ENCODE peak calls at places on chromosomes 6 and 20, in eight cellular contexts. C, R, A, N, S, I, X and K are unnamed samples.

GRCh38 chr20:58102744-58103516 is 125.5 kb downstream of the ANKRD60 start:
- DNase-seq in S (no peak), X (no peak), R (no peak), A (peak), N (no peak), C (peak), I (no peak), K (peak)

GRCh38 chr6:157539900-157540752 is 159.1 kb downstream of the ZDHHC14 start:
- DNase-seq in A (no peak), C (no peak), N (peak), X (no peak), S (no peak), I (no peak), R (no peak), K (no peak)

GRCh38 chr6:106159531-106159940 is 73.4 kb downstream of the PRDM1 start:
- DNase-seq in A (peak), S (peak), N (no peak), C (peak), R (no peak), I (no peak), X (no peak), K (peak)

GRCh38 chr20:58001381-58001780 is 227.1 kb downstream of the ANKRD60 start:
- DNase-seq in A (no peak), R (no peak), X (no peak), N (no peak), C (no peak), I (no peak), S (no peak), K (no peak)

GRCh38 chr6:46926481-46926880 is 4.7 kb upstream of the ADGRF5 start:
- DNase-seq in A (no peak), X (no peak), R (peak), C (peak), I (no peak), S (peak), N (no peak), K (no peak)

GRCh38 chr6:22362361-22362760 is 65.5 kb upstream of the PRL start:
- DNase-seq in R (no peak), C (no peak), X (no peak), N (no peak), S (no peak), A (no peak), I (no peak), K (no peak)

GRCh38 chr20:35502352-35502751 is 27.1 kb downstream of the C20orf173 start:
- DNase-seq in C (no peak), I (no peak), S (no peak), X (no peak), R (no peak), A (no peak), N (no peak), K (no peak)

GRCh38 chr6:85632164-85632942 is 10.3 kb downstream of the SYNCRIP start:
- DNase-seq in C (no peak), N (no peak), X (no peak), R (no peak), A (no peak), I (no peak), S (no peak), K (no peak)

GRCh38 chr20:51609251-51609650 is 66.7 kb upstream of the NFATC2 start:
- DNase-seq in I (no peak), C (no peak), S (no peak), A (no peak), X (no peak), N (no peak), R (no peak), K (no peak)

GRCh38 chr6:21665436-21666199 is 72.1 kb downstream of the SOX4 start:
- DNase-seq in A (no peak), R (no peak), X (peak), C (no peak), I (no peak), S (no peak), N (peak), K (no peak)

GRCh38 chr6:28969129-28969528 is 36.0 kb downstream of the ZNF311 start:
- DNase-seq in A (no peak), C (no peak), R (no peak), I (no peak), N (no peak), S (no peak), X (peak), K (no peak)

GRCh38 chr6:113018351-113019151 is 671.4 kb downstream of the RFPL4B start:
- DNase-seq in N (peak), X (no peak), R (no peak), A (peak), C (peak), I (no peak), S (peak), K (peak)

GRCh38 chr6:30568245-30568644 is 3.0 kb upstream of the ABCF1 start:
- DNase-seq in C (no peak), X (no peak), S (no peak), N (no peak), I (no peak), A (no peak), R (no peak), K (no peak)

GRCh38 chr20:41862476-41862875 is 244.3 kb upstream of the CHD6 start:
- DNase-seq in I (no peak), A (no peak), X (no peak), N (no peak), S (no peak), C (no peak), R (no peak), K (no peak)

GRCh38 chr6:37979392-37980221 is 160.1 kb downstream of the ZFAND3 start:
- DNase-seq in I (no peak), A (peak), X (no peak), R (no peak), N (no peak), C (no peak), S (no peak), K (no peak)

GRCh38 chr6:98516869-98517268 is 317.5 kb upstream of the POU3F2 start:
- DNase-seq in A (no peak), S (no peak), X (no peak), I (no peak), N (no peak), C (no peak), R (no peak), K (no peak)

GRCh38 chr6:5672581-5673011 is 334.1 kb downstream of the NRN1 start:
- DNase-seq in C (peak), X (peak), N (peak), A (peak), R (peak), S (peak), I (no peak), K (peak)

GRCh38 chr20:46619445-46619844 is 31.8 kb downstream of the SLC13A3 start:
- DNase-seq in C (peak), N (no peak), I (no peak), S (peak), A (no peak), R (no peak), X (no peak), K (no peak)

GRCh38 chr20:51500936-51501335 is 41.6 kb downstream of the NFATC2 start:
- DNase-seq in I (no peak), A (no peak), S (no peak), C (no peak), R (no peak), N (no peak), X (no peak), K (no peak)

GRCh38 chr6:3288711-3289663 is 30.2 kb downstream of the PSMG4 start:
- DNase-seq in A (no peak), X (no peak), C (no peak), N (no peak), I (no peak), S (no peak), R (no peak), K (no peak)

GRCh38 chr6:34576286-34576955 is 20.3 kb upstream of the SPDEF start:
- DNase-seq in S (no peak), X (no peak), C (no peak), N (no peak), A (no peak), I (peak), R (no peak), K (peak)

GRCh38 chr6:100317031-100317430 is 147.7 kb downstream of the SIM1 start:
- DNase-seq in N (no peak), C (no peak), S (no peak), R (no peak), I (no peak), A (no peak), X (no peak), K (no peak)

GRCh38 chr6:26351544-26351953 is 13.4 kb upstream of the BTN3A2 start:
- DNase-seq in R (peak), N (peak), A (peak), X (no peak), C (peak), I (no peak), S (peak), K (peak)

GRCh38 chr6:135938588-135939215 is 87.2 kb downstream of the PDE7B start:
- DNase-seq in S (peak), C (peak), I (no peak), X (no peak), N (peak), R (no peak), A (no peak), K (peak)

GRCh38 chr6:105257350-105257749 is 77.5 kb upstream of the POPDC3 start:
- DNase-seq in R (no peak), N (no peak), X (no peak), C (no peak), S (no peak), A (no peak), I (no peak), K (no peak)

GRCh38 chr6:17945111-17945510 is 42.3 kb downstream of the KIF13A start:
- DNase-seq in X (no peak), S (no peak), A (no peak), N (no peak), R (no peak), C (peak), I (no peak), K (no peak)

GRCh38 chr6:34248727-34249468 is at the start of gene SMIM29:
- DNase-seq in A (peak), I (peak), N (peak), R (peak), S (peak), C (peak), X (peak), K (peak)

GRCh38 chr20:3753098-3753497 is 14.5 kb downstream of the ADISSP start:
- DNase-seq in S (peak), X (peak), N (peak), A (no peak), C (peak), I (no peak), R (peak), K (peak)

GRCh38 chr6:132132911-132133639 is 181.9 kb upstream of the CCN2 start:
- DNase-seq in N (no peak), A (peak), S (peak), R (no peak), X (no peak), C (peak), I (no peak), K (no peak)

GRCh38 chr6:26003102-26003694 is 40.6 kb downstream of the TRIM38 start:
- DNase-seq in R (peak), C (peak), I (no peak), A (no peak), X (peak), S (peak), N (peak), K (peak)

GRCh38 chr6:30685157-30685976 is 1.1 kb downstream of the PPP1R18 start:
- DNase-seq in A (peak), S (no peak), N (no peak), I (no peak), X (no peak), R (no peak), C (peak), K (peak)

GRCh38 chr6:143478479-143479062 is 28.0 kb downstream of the PEX3 start:
- DNase-seq in I (no peak), R (no peak), S (no peak), C (no peak), A (no peak), N (no peak), X (no peak), K (no peak)
- TF ChIP-seq CTCF in I (no peak), R (no peak), S (no peak), C (no peak), A (no peak), N (no peak), X (no peak), K (no peak)

GRCh38 chr20:62805711-62806382 is 1.2 kb downstream of the OGFR start:
- DNase-seq in S (no peak), C (peak), R (no peak), A (no peak), X (no peak), N (peak), I (peak), K (no peak)

GRCh38 chr20:62802026-62802712 is 2.5 kb upstream of the OGFR start:
- DNase-seq in C (no peak), A (no peak), X (no peak), N (no peak), R (no peak), S (no peak), I (no peak), K (no peak)

GRCh38 chr20:62805365-62805710 is 703 bp downstream of the OGFR start:
- DNase-seq in I (no peak), N (peak), S (no peak), C (no peak), R (no peak), A (no peak), X (no peak), K (peak)

GRCh38 chr20:62804632-62805364 is at the start of gene OGFR:
- DNase-seq in I (peak), X (peak), N (peak), R (no peak), A (no peak), C (no peak), S (peak), K (peak)

DNA sequence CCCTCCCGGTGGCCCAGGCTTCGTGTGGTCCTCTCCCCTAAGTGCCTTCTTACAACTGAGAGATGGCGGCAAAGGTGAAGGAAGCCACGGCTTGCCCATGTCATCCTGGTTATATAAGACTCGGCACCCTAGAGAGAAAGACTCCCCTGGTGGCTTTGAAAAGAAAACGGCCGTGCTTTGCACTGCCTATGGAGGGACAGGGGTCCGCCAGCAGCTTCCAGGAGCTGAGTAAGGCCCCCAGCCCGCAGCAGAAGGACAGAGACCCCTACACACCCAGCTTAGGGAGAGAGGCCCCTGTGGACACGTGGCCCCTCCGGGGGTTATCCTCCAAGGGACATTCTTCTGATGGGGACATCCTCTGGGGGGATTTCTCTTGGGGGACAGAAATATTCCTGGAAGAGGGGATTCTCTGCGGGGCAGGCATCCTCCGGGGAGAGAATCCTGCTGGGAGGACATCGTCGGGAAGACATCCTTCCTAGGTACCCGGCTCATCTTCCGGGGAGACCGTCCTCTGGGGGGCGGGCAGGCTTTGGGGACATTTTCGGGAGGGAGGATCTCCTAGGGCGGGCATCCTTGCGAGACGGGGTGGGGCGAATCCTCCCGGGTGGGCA is 509 bp upstream of the OGFR start:
- DNase-seq in X (no peak), A (no peak), C (no peak), R (no peak), N (no peak), I (no peak), S (no peak), K (no peak)
- TF ChIP-seq CTCF in X (no peak), A (no peak), C (peak), R (no peak), N (no peak), I (no peak), S (no peak), K (no peak)

GRCh38 chr6:160750276-160750689 is 48.2 kb downstream of the PLG start:
- DNase-seq in R (no peak), C (peak), X (peak), I (no peak), A (no peak), N (peak), S (no peak), K (peak)
- TF ChIP-seq CTCF in R (peak), C (peak), X (peak), I (peak), A (peak), N (peak), S (no peak), K (peak)

DNA sequence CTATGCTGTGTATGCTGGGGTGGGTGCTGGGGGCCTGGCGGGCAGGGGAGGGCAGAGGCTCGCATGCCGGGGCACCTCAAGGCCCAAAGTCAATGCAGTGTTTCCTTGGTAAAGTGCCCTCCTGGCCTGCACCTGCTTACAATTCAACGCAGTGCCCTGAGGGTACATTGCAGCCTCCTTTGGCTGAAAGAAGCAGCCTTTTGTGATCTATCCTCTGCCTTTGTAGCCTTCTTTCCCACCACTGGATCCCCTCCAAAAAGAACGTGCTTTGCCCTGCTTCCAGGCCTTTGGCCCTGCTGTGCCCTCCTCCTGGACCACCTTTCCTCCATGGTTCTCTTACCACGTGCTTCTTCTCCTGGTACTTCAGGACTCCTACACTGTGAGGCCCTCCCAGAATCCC is 113.6 kb upstream of the PTPN1 start:
- DNase-seq in I (no peak), C (no peak), R (no peak), N (no peak), X (no peak), A (no peak), S (no peak), K (no peak)
- TF ChIP-seq CTCF in I (no peak), C (no peak), R (no peak), N (no peak), X (no peak), A (no peak), S (no peak), K (no peak)

DNA sequence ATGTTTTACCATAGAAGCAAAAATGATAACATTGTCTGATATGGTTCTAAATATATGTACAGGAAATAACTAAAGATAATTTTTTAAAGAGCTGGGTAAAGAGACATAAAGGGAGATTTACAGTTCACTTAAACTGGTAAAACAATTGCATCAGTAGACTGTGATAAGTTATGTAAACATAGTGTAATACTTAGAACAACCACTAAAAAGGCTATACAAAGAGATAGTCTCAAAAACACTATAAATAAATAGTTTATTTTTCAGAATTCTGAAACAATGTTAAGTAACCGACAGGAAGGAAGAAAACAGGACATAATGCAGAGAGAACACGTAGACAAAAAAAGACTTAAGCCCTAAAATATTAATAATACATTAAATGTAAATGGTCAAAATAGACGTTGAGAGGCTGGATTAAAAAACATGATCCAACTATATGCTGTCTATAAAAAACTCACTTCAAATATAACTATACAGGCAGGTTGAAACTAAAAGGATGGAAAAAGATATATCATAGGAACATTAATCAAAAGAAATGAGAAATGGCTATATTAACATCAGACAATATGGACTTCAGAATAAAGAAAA is 32.7 kb upstream of the ATXN1 start:
- DNase-seq in I (no peak), C (no peak), A (no peak), X (no peak), N (no peak), S (no peak), R (no peak), K (no peak)
- TF ChIP-seq CTCF in I (no peak), C (no peak), A (no peak), X (no peak), N (no peak), S (no peak), R (no peak), K (no peak)

DNA sequence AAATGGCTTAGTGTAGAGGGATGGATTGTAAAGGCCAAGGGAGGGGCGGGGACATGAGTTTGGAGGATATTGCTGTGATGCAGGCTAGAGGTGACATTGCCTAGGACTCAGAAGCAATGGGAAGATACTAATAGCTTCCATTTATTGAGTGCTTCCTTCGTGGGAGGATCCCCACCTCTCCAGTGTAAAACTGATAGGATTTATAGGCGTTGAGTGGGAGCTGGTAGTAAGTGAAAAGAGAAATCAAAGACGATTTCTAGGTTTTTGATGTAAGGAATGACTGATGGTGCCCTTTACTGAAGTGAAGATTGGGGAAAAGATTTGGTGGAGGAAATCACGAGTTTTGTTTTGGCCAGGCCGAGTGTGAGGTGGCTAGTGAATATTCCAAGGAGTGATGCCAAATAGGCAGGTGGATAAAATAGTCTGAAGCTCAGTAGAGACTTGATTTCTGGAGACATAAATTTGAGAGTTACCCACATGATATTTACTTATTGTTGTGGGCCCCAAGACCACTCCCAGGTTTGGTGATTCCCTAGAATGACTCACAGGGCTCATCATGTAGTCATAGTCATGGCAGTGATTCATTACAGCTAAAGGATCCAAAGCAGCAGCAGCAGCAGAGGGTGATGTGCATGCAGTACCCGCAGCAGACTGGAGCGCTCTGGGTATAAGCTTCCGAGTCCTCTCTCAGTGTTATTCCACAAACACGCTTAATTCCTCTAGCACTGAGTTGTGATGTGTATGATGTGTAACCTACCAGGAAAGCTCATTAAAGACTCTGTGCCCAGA is 10.2 kb downstream of the RPRD1B start:
- DNase-seq in C (peak), X (no peak), A (peak), R (peak), S (peak), I (no peak), N (peak), K (peak)
- TF ChIP-seq CTCF in C (peak), X (no peak), A (peak), R (no peak), S (no peak), I (no peak), N (no peak), K (no peak)